ENCODE peak calls at places on chromosomes 3 and 15, in six cellular contexts. K, G, I, D, A and M are unnamed samples.

GRCh38 chr15:69395991-69396390 is 18.2 kb upstream of the KIF23 start:
- DNase-seq in D (no peak), K (no peak), A (no peak), I (no peak), G (no peak), M (no peak)

GRCh38 chr15:98085003-98085639 is 124.6 kb downstream of the ARRDC4 start:
- DNase-seq in K (peak; percentile 70), D (peak; percentile 48), A (no peak), I (peak; percentile 44), G (peak; percentile 64), M (peak; percentile 40)

GRCh38 chr15:74776851-74777768 is 4.8 kb upstream of the CSK start:
- DNase-seq in K (peak; percentile 76), I (peak; percentile 54), D (peak; percentile 96), G (no peak), A (no peak), M (peak; percentile 83)

GRCh38 chr3:36957862-36958686 is 13.2 kb upstream of the TRANK1 start:
- DNase-seq in I (no peak), D (no peak), A (no peak), G (no peak), K (no peak), M (no peak)

GRCh38 chr15:69304176-69304533 is 5.4 kb downstream of the PAQR5 start:
- DNase-seq in I (no peak), D (no peak), G (peak; percentile 62), A (no peak), K (no peak), M (no peak)

GRCh38 chr3:67602816-67603215 is 51.6 kb downstream of the SUCLG2 start:
- DNase-seq in K (no peak), A (no peak), D (no peak), G (no peak), I (no peak), M (no peak)

GRCh38 chr15:31397851-31398661 is 71.4 kb downstream of the KLF13 start:
- DNase-seq in I (peak; percentile 79), D (no peak), K (no peak), G (no peak), A (no peak), M (peak; percentile 20)

GRCh38 chr3:71035886-71036285 is 547.6 kb downstream of the FOXP1 start:
- DNase-seq in G (peak; percentile 28), A (no peak), I (no peak), K (no peak), D (no peak), M (no peak)

GRCh38 chr3:43505351-43505750 is 116.5 kb downstream of the ANO10 start:
- DNase-seq in A (no peak), D (no peak), I (no peak), K (no peak), G (no peak), M (no peak)

GRCh38 chr3:66501483-66502266 is 853 bp upstream of the LRIG1 start:
- DNase-seq in K (no peak), D (no peak), G (no peak), A (no peak), I (no peak), M (no peak)

GRCh38 chr3:35663471-35663870 is 24.1 kb downstream of the ARPP21 start:
- DNase-seq in G (no peak), D (no peak), K (no peak), I (no peak), A (no peak), M (no peak)

GRCh38 chr3:126340081-126340511 is 17.1 kb downstream of the KLF15 start:
- DNase-seq in D (no peak), K (no peak), I (no peak), G (no peak), A (peak; percentile 77), M (no peak)

GRCh38 chr3:148464246-148464645 is 233.5 kb upstream of the AGTR1 start:
- DNase-seq in G (no peak), A (no peak), D (no peak), I (no peak), K (no peak), M (no peak)

GRCh38 chr3:145951431-145951830 is 209.6 kb downstream of the PLOD2 start:
- DNase-seq in D (no peak), G (no peak), A (no peak), K (no peak), I (no peak), M (no peak)

GRCh38 chr3:44478606-44479094 is 1.2 kb upstream of the ZNF445 start:
- DNase-seq in I (no peak), G (no peak), D (no peak), K (no peak), A (no peak), M (no peak)

GRCh38 chr3:139320551-139321309 is 23.1 kb upstream of the MRPS22 start:
- DNase-seq in A (no peak), K (no peak), I (no peak), G (no peak), D (no peak), M (no peak)

GRCh38 chr3:139318431-139318816 is 25.4 kb upstream of the MRPS22 start:
- DNase-seq in K (no peak), I (peak; percentile 60), D (no peak), A (no peak), G (no peak), M (no peak)

GRCh38 chr3:139318826-139319225 is 25.0 kb upstream of the MRPS22 start:
- DNase-seq in I (no peak), G (no peak), K (no peak), D (no peak), A (no peak), M (no peak)

GRCh38 chr3:139317660-139318430 is 26.0 kb upstream of the MRPS22 start:
- DNase-seq in D (no peak), A (no peak), K (no peak), G (no peak), I (no peak), M (no peak)

DNA sequence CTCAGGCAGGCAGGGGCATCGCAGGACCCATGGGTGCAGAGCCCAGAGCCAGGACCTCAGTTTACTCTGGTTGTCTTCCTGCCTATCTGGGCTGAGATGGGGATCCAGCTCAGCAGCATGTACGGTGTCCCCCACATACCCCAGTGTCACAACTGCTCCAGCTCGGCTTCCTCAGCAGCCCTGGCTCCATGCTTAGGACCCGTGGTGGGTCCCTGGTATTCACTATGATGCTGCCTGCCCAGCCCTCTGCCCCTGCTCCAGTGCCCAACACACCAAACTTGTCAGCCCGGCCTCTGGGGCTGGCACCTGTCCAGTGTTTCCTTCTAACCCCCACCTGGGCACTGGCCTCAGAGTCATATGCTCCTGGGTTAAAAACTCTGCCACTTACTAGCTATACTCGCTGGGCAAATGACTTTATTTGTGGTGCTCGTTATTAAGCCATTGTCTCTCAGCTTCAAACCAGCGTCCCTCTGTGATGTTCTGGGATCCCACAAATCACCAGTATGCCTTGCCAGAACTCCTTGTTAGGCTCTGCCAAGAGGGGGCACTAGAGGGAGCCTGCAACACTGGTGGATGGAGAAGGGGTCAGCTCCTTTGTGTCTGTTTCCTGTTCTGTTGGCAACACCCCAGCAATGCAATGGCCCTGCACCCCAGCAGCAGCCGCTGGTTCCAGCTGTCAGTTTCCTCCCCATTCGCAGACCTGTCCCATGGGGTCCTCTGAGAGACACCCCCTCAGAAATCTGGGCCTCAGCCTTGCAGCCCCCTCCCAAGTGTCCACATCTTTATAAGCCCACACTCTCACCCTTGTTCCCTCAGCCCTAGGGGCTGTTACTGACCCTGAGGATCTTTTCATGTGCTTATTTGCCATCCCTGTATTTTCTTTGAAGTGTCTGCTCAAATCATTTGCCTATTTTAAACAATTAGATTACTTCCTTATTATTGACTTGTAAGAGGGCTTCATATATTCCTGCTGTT is 24.1 kb upstream of the MRPS22 start:
- DNase-seq in G (no peak), K (peak; percentile 63), D (peak; percentile 7), A (no peak), I (peak; percentile 51), M (no peak)
- TF ChIP-seq CTCF in G (peak; percentile 16), K (peak; percentile 57), D (peak; percentile 57), A (peak; percentile 55), I (peak; percentile 49), M (no peak)

GRCh38 chr15:64383760-64384159 is 2.5 kb upstream of the PCLAF start:
- DNase-seq in K (no peak), G (no peak), D (no peak), I (no peak), A (no peak), M (no peak)

GRCh38 chr15:64386291-64386690 is 1.3 kb upstream of the TRIP4 start:
- DNase-seq in I (no peak), G (no peak), A (no peak), K (no peak), D (no peak), M (no peak)

DNA sequence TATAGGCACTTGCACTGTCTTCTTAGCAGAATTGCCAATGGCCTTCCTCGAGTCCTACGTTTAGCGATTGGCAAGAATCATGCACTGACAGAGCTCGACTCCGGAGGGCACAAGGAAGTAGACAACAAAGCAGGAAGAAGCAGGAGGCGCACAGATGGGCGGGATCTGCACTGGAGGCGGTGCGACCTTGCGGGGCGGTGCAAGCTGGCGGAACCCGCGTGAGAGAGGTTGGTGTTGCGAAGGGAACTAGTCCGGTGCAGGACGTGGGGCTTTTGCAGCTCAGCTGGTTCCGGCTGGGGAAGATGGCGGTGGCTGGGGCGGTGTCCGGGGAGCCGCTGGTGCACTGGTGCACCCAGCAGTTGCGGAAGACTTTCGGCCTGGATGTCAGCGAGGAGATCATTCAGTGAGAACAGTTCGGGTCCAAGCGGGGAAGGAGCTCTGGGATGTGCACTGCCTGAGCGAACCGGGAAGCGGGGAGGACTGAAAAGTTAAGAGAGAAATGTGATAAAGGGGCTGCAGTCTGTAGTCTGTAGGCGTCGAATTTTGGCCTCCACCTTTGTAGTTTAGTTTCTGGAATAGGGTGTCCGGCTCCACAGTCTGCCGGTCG is at the start of gene TRIP4:
- DNase-seq in G (peak; percentile 92), D (peak; percentile 95), K (peak; percentile 93), A (peak; percentile 99), I (peak; percentile 92), M (peak; percentile 95)
- TF ChIP-seq CTCF in G (peak; percentile 11), D (peak; percentile 18), K (peak; percentile 7), A (peak; percentile 47), I (peak; percentile 19), M (no peak)

GRCh38 chr3:143040264-143040879 is 39.0 kb downstream of the U2SURP start:
- DNase-seq in K (peak; percentile 19), I (no peak), D (peak; percentile 35), G (no peak), A (no peak), M (no peak)
- TF ChIP-seq CTCF in K (peak; percentile 58), I (peak; percentile 69), D (peak; percentile 78), G (peak; percentile 52), A (peak; percentile 83), M (peak; percentile 13)

GRCh38 chr3:160827516-160827915 is 71.5 kb downstream of the PPM1L start:
- DNase-seq in D (no peak), A (no peak), G (no peak), K (no peak), I (peak; percentile 10), M (no peak)

GRCh38 chr3:160831411-160831810 is 75.4 kb downstream of the PPM1L start:
- DNase-seq in D (no peak), I (no peak), A (no peak), K (no peak), G (no peak), M (no peak)

GRCh38 chr3:160829486-160830009 is 73.5 kb downstream of the PPM1L start:
- DNase-seq in G (no peak), A (no peak), D (no peak), I (no peak), K (no peak), M (no peak)

GRCh38 chr3:160828880-160829279 is 72.8 kb downstream of the PPM1L start:
- DNase-seq in D (no peak), G (no peak), I (no peak), K (no peak), A (no peak), M (no peak)

DNA sequence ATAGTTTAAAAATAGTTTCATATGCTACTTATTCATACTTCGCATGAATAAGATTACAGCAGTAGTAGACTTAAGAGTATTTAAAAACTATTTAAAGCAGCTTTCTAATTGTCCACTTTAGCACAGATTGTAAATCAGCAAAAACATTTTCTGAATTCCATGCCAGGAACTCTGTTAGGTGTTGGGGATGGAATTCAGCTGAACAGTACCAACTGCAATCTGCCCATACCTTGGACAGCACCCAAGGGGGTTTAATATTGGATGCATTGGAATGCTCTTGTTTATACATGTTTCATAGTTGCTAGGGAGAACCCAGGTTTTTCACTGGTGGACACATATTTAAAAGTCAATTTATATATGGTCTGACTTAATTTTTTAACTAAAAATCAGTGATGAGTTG is 74.8 kb downstream of the PPM1L start:
- DNase-seq in D (no peak), A (no peak), I (no peak), K (no peak), G (no peak), M (no peak)
- TF ChIP-seq CTCF in D (no peak), A (no peak), I (no peak), K (no peak), G (no peak), M (no peak)